ENCODE peak calls at places on chromosome 1, in five cellular contexts. One of them, this sample, is unnamed.

GRCh38 chr1:56250809-56251208 is 328.6 kb downstream of the PLPP3 start:
- DNase-seq in SK-N-SH: no peak
- DNase-seq in HepG2: no peak
- DNase-seq in K562: no peak
- DNase-seq in GM12878: no peak
- DNase-seq in this sample: no peak

GRCh38 chr1:28775121-28775942 is 36.6 kb upstream of the OPRD1 start:
- DNase-seq in SK-N-SH: no peak
- DNase-seq in HepG2: no peak
- DNase-seq in K562: peak
- DNase-seq in GM12878: no peak
- DNase-seq in this sample: no peak

GRCh38 chr1:223011230-223011856 is 131.7 kb downstream of the TLR5 start:
- DNase-seq in SK-N-SH: no peak
- DNase-seq in HepG2: no peak
- DNase-seq in K562: no peak
- DNase-seq in GM12878: no peak
- DNase-seq in this sample: no peak

GRCh38 chr1:158939180-158939579 is 7.8 kb downstream of the PYHIN1 start:
- DNase-seq in SK-N-SH: no peak
- DNase-seq in HepG2: no peak
- DNase-seq in K562: no peak
- DNase-seq in GM12878: no peak
- DNase-seq in this sample: no peak

GRCh38 chr1:110880708-110881374 is 7.9 kb downstream of the CD53 start:
- DNase-seq in SK-N-SH: no peak
- DNase-seq in HepG2: no peak
- DNase-seq in K562: peak
- DNase-seq in GM12878: no peak
- DNase-seq in this sample: no peak

GRCh38 chr1:224205438-224205840 is 22.4 kb downstream of the DEGS1 start:
- DNase-seq in SK-N-SH: peak
- DNase-seq in HepG2: peak
- DNase-seq in K562: peak
- DNase-seq in GM12878: peak
- DNase-seq in this sample: no peak

GRCh38 chr1:59595774-59596173 is 219.0 kb upstream of the HOOK1 start:
- DNase-seq in SK-N-SH: no peak
- DNase-seq in HepG2: no peak
- DNase-seq in K562: no peak
- DNase-seq in GM12878: no peak
- DNase-seq in this sample: no peak

GRCh38 chr1:174659823-174660222 is 212.1 kb downstream of the GPR52 start:
- DNase-seq in SK-N-SH: no peak
- DNase-seq in HepG2: peak
- DNase-seq in K562: no peak
- DNase-seq in GM12878: no peak
- DNase-seq in this sample: no peak

GRCh38 chr1:45979074-45979777 is 153.2 kb downstream of the PIK3R3 start:
- DNase-seq in SK-N-SH: no peak
- DNase-seq in HepG2: peak
- DNase-seq in K562: no peak
- DNase-seq in GM12878: no peak
- DNase-seq in this sample: no peak

GRCh38 chr1:224670506-224670905 is 54.4 kb downstream of the CNIH3 start:
- DNase-seq in SK-N-SH: no peak
- DNase-seq in HepG2: no peak
- DNase-seq in K562: no peak
- DNase-seq in GM12878: no peak
- DNase-seq in this sample: no peak

GRCh38 chr1:90710579-90711536 is 6.2 kb downstream of the BARHL2 start:
- DNase-seq in SK-N-SH: peak
- DNase-seq in HepG2: no peak
- DNase-seq in K562: no peak
- DNase-seq in GM12878: no peak
- DNase-seq in this sample: no peak

GRCh38 chr1:161374373-161374772 is 6.7 kb upstream of the CFAP126 start:
- DNase-seq in SK-N-SH: peak
- DNase-seq in HepG2: peak
- DNase-seq in K562: no peak
- DNase-seq in GM12878: no peak
- DNase-seq in this sample: no peak

GRCh38 chr1:45327644-45328515 is 1.2 kb downstream of the HPDL start:
- DNase-seq in SK-N-SH: peak
- DNase-seq in HepG2: no peak
- DNase-seq in K562: peak
- DNase-seq in GM12878: no peak
- DNase-seq in this sample: no peak

GRCh38 chr1:206067486-206068302 is 14.7 kb downstream of the RHEX start:
- DNase-seq in SK-N-SH: no peak
- DNase-seq in HepG2: no peak
- DNase-seq in K562: no peak
- DNase-seq in GM12878: no peak
- DNase-seq in this sample: no peak

GRCh38 chr1:240965581-240966091 is 353.7 kb upstream of the GREM2 start:
- DNase-seq in SK-N-SH: no peak
- DNase-seq in HepG2: no peak
- DNase-seq in K562: no peak
- DNase-seq in GM12878: no peak
- DNase-seq in this sample: no peak

GRCh38 chr1:234484218-234484617 is 5.2 kb upstream of the TARBP1 start:
- DNase-seq in SK-N-SH: no peak
- DNase-seq in HepG2: no peak
- DNase-seq in K562: no peak
- DNase-seq in GM12878: no peak
- DNase-seq in this sample: no peak

GRCh38 chr1:172497230-172497629 is 35.7 kb upstream of the SUCO start:
- DNase-seq in SK-N-SH: peak
- DNase-seq in HepG2: peak
- DNase-seq in K562: no peak
- DNase-seq in GM12878: no peak
- DNase-seq in this sample: peak

GRCh38 chr1:31199301-31199790 is 40.3 kb downstream of the NKAIN1 start:
- DNase-seq in SK-N-SH: no peak
- DNase-seq in HepG2: no peak
- DNase-seq in K562: no peak
- DNase-seq in GM12878: no peak
- DNase-seq in this sample: no peak

GRCh38 chr1:52907812-52908153 is 13.8 kb downstream of the ECHDC2 start:
- DNase-seq in SK-N-SH: no peak
- DNase-seq in HepG2: no peak
- DNase-seq in K562: no peak
- DNase-seq in GM12878: no peak
- DNase-seq in this sample: no peak

GRCh38 chr1:174996474-174996873 is 3.3 kb upstream of the CACYBP start:
- DNase-seq in SK-N-SH: no peak
- DNase-seq in HepG2: no peak
- DNase-seq in K562: no peak
- DNase-seq in GM12878: no peak
- DNase-seq in this sample: no peak

GRCh38 chr1:23108918-23109533 is 59.6 kb downstream of the LUZP1 start:
- DNase-seq in SK-N-SH: no peak
- DNase-seq in HepG2: peak
- DNase-seq in K562: no peak
- DNase-seq in GM12878: no peak
- DNase-seq in this sample: no peak

GRCh38 chr1:110040548-110040947 is 6.1 kb downstream of the STRIP1 start:
- DNase-seq in SK-N-SH: no peak
- DNase-seq in HepG2: no peak
- DNase-seq in K562: no peak
- DNase-seq in GM12878: no peak
- DNase-seq in this sample: no peak

GRCh38 chr1:20787775-20788488 is 825 bp upstream of the HP1BP3 start:
- DNase-seq in SK-N-SH: peak
- DNase-seq in HepG2: peak
- DNase-seq in K562: peak
- DNase-seq in GM12878: no peak
- DNase-seq in this sample: peak

GRCh38 chr1:236605030-236605806 is 902 bp upstream of the HEATR1 start:
- DNase-seq in SK-N-SH: no peak
- DNase-seq in HepG2: no peak
- DNase-seq in K562: no peak
- DNase-seq in GM12878: no peak
- DNase-seq in this sample: no peak

GRCh38 chr1:171422489-171422888 is 62.8 kb upstream of the PRRC2C start:
- DNase-seq in SK-N-SH: no peak
- DNase-seq in HepG2: no peak
- DNase-seq in K562: no peak
- DNase-seq in GM12878: no peak
- DNase-seq in this sample: no peak

GRCh38 chr1:43525995-43526394 is 4.7 kb upstream of the PTPRF start:
- DNase-seq in SK-N-SH: no peak
- DNase-seq in HepG2: no peak
- DNase-seq in K562: no peak
- DNase-seq in GM12878: no peak
- DNase-seq in this sample: no peak

GRCh38 chr1:94821636-94822305 is 1.6 kb downstream of the SLC44A3 start:
- DNase-seq in SK-N-SH: peak
- DNase-seq in HepG2: peak
- DNase-seq in K562: no peak
- DNase-seq in GM12878: no peak
- DNase-seq in this sample: no peak

GRCh38 chr1:147238925-147239820 is 3.3 kb upstream of the CHD1L start:
- DNase-seq in SK-N-SH: no peak
- DNase-seq in HepG2: peak
- DNase-seq in K562: no peak
- DNase-seq in GM12878: no peak
- DNase-seq in this sample: no peak

DNA sequence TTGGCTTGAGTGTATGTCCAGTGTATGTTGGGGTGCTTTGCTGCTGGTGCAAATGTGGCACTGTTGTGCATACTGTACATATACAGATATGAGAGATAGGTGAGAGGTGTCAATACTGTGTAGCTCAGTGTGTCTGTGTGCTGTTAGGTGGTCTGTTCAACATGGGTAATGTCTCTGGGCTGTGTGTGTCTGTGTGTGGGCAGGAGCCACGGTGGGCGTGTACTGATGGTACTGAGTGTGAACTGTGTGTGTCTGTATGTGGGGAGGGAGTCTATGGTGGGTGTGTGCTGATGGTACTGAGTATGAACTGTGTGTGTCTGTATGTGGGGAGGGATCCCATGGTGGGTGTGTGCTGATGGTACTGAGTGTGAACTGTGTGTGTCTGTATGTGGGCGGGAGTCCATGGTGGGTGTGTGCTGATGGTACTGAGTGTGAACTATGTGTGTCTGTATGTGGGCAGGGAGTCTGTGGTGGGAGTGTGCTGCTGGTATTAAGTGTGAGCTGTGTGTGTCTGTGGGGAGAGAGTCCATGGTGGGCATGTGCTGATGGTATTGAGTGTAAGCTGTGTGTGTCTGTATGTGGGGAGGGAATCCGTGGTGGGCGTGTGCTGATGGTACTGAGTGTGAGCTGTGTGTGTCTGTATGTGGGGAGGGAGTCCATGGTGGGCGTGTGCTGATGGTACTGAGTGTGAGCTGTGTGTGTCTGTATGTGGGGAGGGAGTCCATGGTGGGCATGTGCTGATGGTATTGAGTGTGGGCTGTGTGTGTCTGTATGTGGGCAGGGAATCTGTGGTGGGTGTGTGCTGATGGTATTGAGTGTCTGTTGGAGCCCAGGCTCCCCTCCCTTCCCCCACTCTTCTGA is 32.2 kb upstream of the FOXO6 start:
- DNase-seq in SK-N-SH: no peak
- DNase-seq in HepG2: no peak
- DNase-seq in K562: no peak
- DNase-seq in GM12878: no peak
- DNase-seq in this sample: no peak
- TF ChIP-seq FOXM1 in SK-N-SH: no peak
- TF ChIP-seq FOXM1 in HepG2: no peak
- TF ChIP-seq FOXM1 in K562: no peak
- TF ChIP-seq FOXM1 in GM12878: no peak
- TF ChIP-seq FOXM1 in this sample: no peak

GRCh38 chr1:33657833-33658232 is 185.4 kb downstream of the ZSCAN20 start:
- DNase-seq in SK-N-SH: no peak
- DNase-seq in HepG2: no peak
- DNase-seq in K562: no peak
- DNase-seq in GM12878: no peak
- DNase-seq in this sample: no peak
- TF ChIP-seq FOXM1 in SK-N-SH: no peak
- TF ChIP-seq FOXM1 in HepG2: no peak
- TF ChIP-seq FOXM1 in K562: no peak
- TF ChIP-seq FOXM1 in GM12878: no peak
- TF ChIP-seq FOXM1 in this sample: no peak

GRCh38 chr1:219149185-219149584 is 24.5 kb upstream of the LYPLAL1 start:
- DNase-seq in SK-N-SH: no peak
- DNase-seq in HepG2: no peak
- DNase-seq in K562: no peak
- DNase-seq in GM12878: no peak
- DNase-seq in this sample: no peak
- TF ChIP-seq FOXM1 in SK-N-SH: no peak
- TF ChIP-seq FOXM1 in HepG2: no peak
- TF ChIP-seq FOXM1 in K562: no peak
- TF ChIP-seq FOXM1 in GM12878: no peak
- TF ChIP-seq FOXM1 in this sample: no peak

GRCh38 chr1:39955547-39956539 is 898 bp downstream of the MFSD2A start:
- DNase-seq in SK-N-SH: peak
- DNase-seq in HepG2: no peak
- DNase-seq in K562: no peak
- DNase-seq in GM12878: peak
- DNase-seq in this sample: peak

GRCh38 chr1:39959651-39960333 is 4.8 kb downstream of the MFSD2A start:
- DNase-seq in SK-N-SH: no peak
- DNase-seq in HepG2: no peak
- DNase-seq in K562: no peak
- DNase-seq in GM12878: no peak
- DNase-seq in this sample: no peak

GRCh38 chr1:39958801-39959200 is 3.9 kb downstream of the MFSD2A start:
- DNase-seq in SK-N-SH: no peak
- DNase-seq in HepG2: no peak
- DNase-seq in K562: no peak
- DNase-seq in GM12878: no peak
- DNase-seq in this sample: no peak

GRCh38 chr1:39954870-39955546 is at the start of gene MFSD2A:
- DNase-seq in SK-N-SH: peak
- DNase-seq in HepG2: peak
- DNase-seq in K562: peak
- DNase-seq in GM12878: peak
- DNase-seq in this sample: peak

DNA sequence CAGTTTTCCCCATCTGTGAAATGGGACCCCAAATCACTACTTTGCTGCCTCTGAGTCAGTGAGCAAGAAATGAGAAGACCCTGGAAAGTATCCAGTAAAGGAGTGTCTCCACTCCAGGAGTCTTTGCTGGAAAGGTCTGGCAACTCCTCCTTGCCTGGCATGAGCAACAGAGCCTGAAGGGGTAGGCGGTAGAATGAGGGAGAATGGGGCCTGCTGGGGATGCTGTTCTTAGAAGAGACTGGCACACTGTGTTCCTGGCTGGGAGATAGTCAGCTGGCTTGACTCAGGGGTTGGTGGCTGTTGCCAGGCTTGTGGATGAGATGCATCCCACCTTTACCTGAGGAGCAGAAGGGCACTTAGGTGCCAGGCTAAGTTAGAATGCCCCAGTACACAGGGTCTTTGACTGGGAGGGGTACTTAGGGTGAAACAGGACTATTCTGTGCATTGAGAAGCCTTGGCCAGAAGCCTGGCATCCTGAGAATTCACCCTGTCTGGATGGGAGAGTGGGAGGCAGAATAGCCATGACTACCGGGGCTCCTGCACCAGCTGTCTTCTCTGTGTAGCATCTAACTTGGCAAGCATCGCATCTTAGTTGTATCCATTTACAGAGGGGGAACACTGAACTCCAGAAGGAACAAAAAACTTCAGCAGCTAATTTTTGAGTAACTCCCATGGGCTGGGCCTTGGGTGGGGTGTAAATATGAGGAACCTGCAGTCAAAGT is 2.5 kb downstream of the MFSD2A start:
- DNase-seq in SK-N-SH: peak
- DNase-seq in HepG2: no peak
- DNase-seq in K562: no peak
- DNase-seq in GM12878: no peak
- DNase-seq in this sample: no peak
- TF ChIP-seq FOXM1 in SK-N-SH: no peak
- TF ChIP-seq FOXM1 in HepG2: no peak
- TF ChIP-seq FOXM1 in K562: no peak
- TF ChIP-seq FOXM1 in GM12878: no peak
- TF ChIP-seq FOXM1 in this sample: no peak